ENCODE peak calls at places on chromosome 13, in six cellular contexts. S, M, K, T, R and C are unnamed samples.

GRCh38 chr13:49791214-49791752 is 1.2 kb downstream of the KPNA3 start:
- DNase-seq in S (peak; percentile 41), M (peak; percentile 27), K (no peak), T (peak; percentile 47), R (peak; percentile 35), C (peak; percentile 39)

GRCh38 chr13:78595819-78596700 is 7.3 kb downstream of the POU4F1 start:
- DNase-seq in S (no peak), M (peak; percentile 27), K (no peak), T (no peak), R (no peak), C (no peak)

GRCh38 chr13:103431880-103432279 is 365.7 kb upstream of the SLC10A2 start:
- DNase-seq in S (no peak), M (no peak), K (no peak), T (no peak), R (no peak), C (no peak)

GRCh38 chr13:66618702-66619101 is 611.4 kb downstream of the PCDH9 start:
- DNase-seq in S (peak; percentile 64), M (no peak), K (no peak), T (peak; percentile 36), R (no peak), C (peak; percentile 52)

GRCh38 chr13:100890645-100891044 is 216.1 kb upstream of the TMTC4 start:
- DNase-seq in S (no peak), M (no peak), K (no peak), T (no peak), R (no peak), C (no peak)

GRCh38 chr13:70732611-70733010 is 624.4 kb upstream of the KLHL1 start:
- DNase-seq in S (no peak), M (no peak), K (no peak), T (no peak), R (no peak), C (no peak)

GRCh38 chr13:73945871-73946270 is 188.3 kb downstream of the KLF12 start:
- DNase-seq in S (no peak), M (no peak), K (no peak), T (no peak), R (no peak), C (no peak)

GRCh38 chr13:42039946-42040729 is 8.3 kb upstream of the DGKH start:
- DNase-seq in S (peak; percentile 84), M (no peak), K (peak; percentile 90), T (peak; percentile 82), R (peak; percentile 85), C (peak; percentile 63)

GRCh38 chr13:40781717-40782116 is 7.7 kb upstream of the SLC25A15 start:
- DNase-seq in S (no peak), M (no peak), K (no peak), T (no peak), R (no peak), C (no peak)

GRCh38 chr13:27964741-27965323 is 4.3 kb downstream of the CDX2 start:
- DNase-seq in S (no peak), M (no peak), K (no peak), T (no peak), R (no peak), C (no peak)

GRCh38 chr13:45521292-45521691 is 56.6 kb downstream of the COG3 start:
- DNase-seq in S (peak; percentile 52), M (no peak), K (peak; percentile 29), T (peak; percentile 25), R (no peak), C (peak; percentile 82)

GRCh38 chr13:66424417-66424816 is 805.7 kb downstream of the PCDH9 start:
- DNase-seq in S (peak; percentile 82), M (no peak), K (no peak), T (peak; percentile 31), R (no peak), C (peak; percentile 36)

GRCh38 chr13:98909016-98909415 is 68.8 kb downstream of the DOCK9 start:
- DNase-seq in S (peak; percentile 75), M (no peak), K (no peak), T (peak; percentile 11), R (peak; percentile 64), C (peak; percentile 89)

GRCh38 chr13:23289917-23290357 is 109.2 kb downstream of the SGCG start:
- DNase-seq in S (peak; percentile 81), M (no peak), K (no peak), T (peak; percentile 30), R (no peak), C (peak; percentile 91)

GRCh38 chr13:23867027-23867491 is 22.1 kb downstream of the MIPEP start:
- DNase-seq in S (peak; percentile 72), M (no peak), K (no peak), T (peak; percentile 6), R (no peak), C (peak; percentile 63)

GRCh38 chr13:33172400-33172799 is 113.2 kb downstream of the STARD13 start:
- DNase-seq in S (peak; percentile 89), M (no peak), K (no peak), T (peak; percentile 76), R (no peak), C (peak; percentile 29)

GRCh38 chr13:100898431-100898830 is 223.8 kb upstream of the TMTC4 start:
- DNase-seq in S (peak; percentile 48), M (no peak), K (no peak), T (no peak), R (no peak), C (no peak)

GRCh38 chr13:42333613-42334328 is 61.8 kb downstream of the AKAP11 start:
- DNase-seq in S (peak; percentile 76), M (no peak), K (no peak), T (peak; percentile 45), R (no peak), C (peak; percentile 22)

GRCh38 chr13:106340249-106340648 is 195.2 kb downstream of the EFNB2 start:
- DNase-seq in S (no peak), M (no peak), K (no peak), T (no peak), R (no peak), C (no peak)

GRCh38 chr13:100673831-100674362 is 698 bp downstream of the TMTC4 start:
- DNase-seq in S (peak; percentile 92), M (peak; percentile 39), K (no peak), T (peak; percentile 85), R (peak; percentile 54), C (peak; percentile 85)

GRCh38 chr13:84864341-84864740 is 934.9 kb downstream of the SLITRK6 start:
- DNase-seq in S (no peak), M (no peak), K (no peak), T (no peak), R (no peak), C (no peak)

GRCh38 chr13:60990032-60990733 is 425.5 kb downstream of the PCDH20 start:
- DNase-seq in S (peak; percentile 1), M (no peak), K (no peak), T (peak; percentile 42), R (peak; percentile 3), C (peak; percentile 54)

GRCh38 chr13:32105653-32106313 is 74.2 kb downstream of the FRY start:
- DNase-seq in S (no peak), M (no peak), K (no peak), T (no peak), R (no peak), C (no peak)

GRCh38 chr13:101521371-101521770 is 68.9 kb downstream of the ITGBL1 start:
- DNase-seq in S (no peak), M (no peak), K (no peak), T (no peak), R (no peak), C (no peak)

GRCh38 chr13:57409121-57409520 is 222.4 kb upstream of the PCDH17 start:
- DNase-seq in S (no peak), M (no peak), K (no peak), T (no peak), R (no peak), C (no peak)

GRCh38 chr13:33727356-33728083 is 90.4 kb upstream of the RFC3 start:
- DNase-seq in S (no peak), M (no peak), K (no peak), T (no peak), R (no peak), C (no peak)

GRCh38 chr13:97366172-97366688 is 67.7 kb upstream of the RAP2A start:
- DNase-seq in S (no peak), M (no peak), K (no peak), T (no peak), R (no peak), C (no peak)
- TF ChIP-seq CTCF in S (no peak), M (no peak), K (no peak), T (peak; percentile 16), R (no peak), C (no peak)

GRCh38 chr13:52743988-52744387 is 4.4 kb upstream of the CNMD start:
- DNase-seq in S (no peak), M (no peak), K (no peak), T (no peak), R (no peak), C (no peak)
- TF ChIP-seq CTCF in S (no peak), M (no peak), K (no peak), T (no peak), R (no peak), C (no peak)

GRCh38 chr13:39273953-39274352 is 235.7 kb downstream of the NHLRC3 start:
- DNase-seq in S (peak; percentile 14), M (no peak), K (no peak), T (peak; percentile 18), R (peak; percentile 4), C (peak; percentile 43)
- TF ChIP-seq CTCF in S (no peak), M (no peak), K (no peak), T (peak; percentile 27), R (no peak), C (peak; percentile 48)

GRCh38 chr13:89066868-89067466 is 1395.8 kb downstream of the SLITRK5 start:
- DNase-seq in S (peak; percentile 8), M (peak; percentile 16), K (no peak), T (peak; percentile 79), R (peak; percentile 24), C (peak; percentile 70)
- TF ChIP-seq CTCF in S (peak; percentile 4), M (peak; percentile 47), K (peak; percentile 27), T (peak; percentile 60), R (peak; percentile 64), C (peak; percentile 57)

DNA sequence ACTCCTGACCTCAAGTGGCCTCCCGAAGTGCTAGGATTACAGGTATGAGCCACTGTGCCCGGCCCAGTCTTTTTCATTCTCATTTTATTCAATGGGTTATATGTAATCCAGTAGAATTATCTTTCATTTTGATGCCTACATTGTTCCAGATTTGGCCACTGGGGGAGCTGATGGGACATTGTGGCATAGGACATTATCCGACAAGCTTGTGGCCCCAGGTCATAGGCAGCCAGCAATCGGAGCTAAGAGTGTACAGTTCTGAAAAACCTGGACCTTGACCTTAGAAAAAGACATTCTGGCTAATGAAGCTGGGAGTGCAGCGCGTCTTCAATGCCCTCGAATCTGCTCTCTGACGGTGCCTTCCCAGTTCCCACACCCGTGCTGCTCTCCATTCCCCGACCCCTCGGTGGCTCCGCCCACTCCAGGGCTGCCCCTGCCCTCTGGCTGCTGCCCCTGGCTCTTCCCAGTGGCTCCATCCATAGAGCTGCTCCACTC is 108.7 kb downstream of the TEX29 start:
- DNase-seq in S (peak; percentile 36), M (no peak), K (no peak), T (peak; percentile 61), R (peak; percentile 76), C (peak; percentile 21)
- TF ChIP-seq CTCF in S (peak; percentile 45), M (peak; percentile 67), K (peak; percentile 23), T (peak; percentile 31), R (peak; percentile 62), C (peak; percentile 28)

DNA sequence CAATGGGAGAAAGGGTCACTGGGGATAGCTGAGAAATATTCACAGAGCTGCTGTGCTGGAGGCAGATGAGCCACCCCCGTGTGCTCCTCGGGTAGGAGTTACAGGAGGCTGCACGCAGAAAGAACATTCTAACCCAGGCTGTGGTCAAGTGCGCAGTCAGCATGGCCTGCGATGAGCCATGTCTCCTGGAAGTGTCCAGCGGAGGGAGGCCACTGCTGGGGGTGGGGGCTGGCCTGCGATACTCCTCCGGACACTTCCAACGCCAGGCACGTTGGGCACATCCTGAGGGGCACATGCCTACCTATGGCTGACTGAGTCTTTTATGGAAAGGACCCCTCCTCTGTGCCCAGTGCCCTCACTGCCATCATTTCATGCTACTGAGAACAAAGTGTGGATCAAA is 55.9 kb downstream of the RAB20 start:
- DNase-seq in S (no peak), M (no peak), K (no peak), T (no peak), R (no peak), C (no peak)
- TF ChIP-seq CTCF in S (no peak), M (no peak), K (no peak), T (no peak), R (no peak), C (no peak)